ENCODE peak calls at places on chromosomes 3 and 15, in five cellular contexts. Q, X, S, F and W are unnamed samples.

GRCh38 chr3:136819784-136820640 is 1.1 kb downstream of the SLC35G2 start:
- DNase-seq in Q (peak), X (peak), S (no peak), F (peak), W (peak)

GRCh38 chr3:55264933-55265332 is 222.2 kb downstream of the WNT5A start:
- DNase-seq in Q (no peak), X (no peak), S (no peak), F (no peak), W (no peak)

GRCh38 chr15:73374599-73374998 is 5.8 kb upstream of the HCN4 start:
- DNase-seq in Q (no peak), X (no peak), S (no peak), F (no peak), W (no peak)

GRCh38 chr3:160981217-160981938 is 123.8 kb downstream of the B3GALNT1 start:
- DNase-seq in Q (no peak), X (no peak), S (no peak), F (no peak), W (no peak)

GRCh38 chr3:114732353-114732752 is 414.7 kb downstream of the ZBTB20 start:
- DNase-seq in Q (no peak), X (no peak), S (no peak), F (no peak), W (no peak)

GRCh38 chr3:113825090-113825489 is 13.5 kb upstream of the GRAMD1C start:
- DNase-seq in Q (peak), X (no peak), S (no peak), F (no peak), W (no peak)

GRCh38 chr3:32937331-32937730 is 14.1 kb upstream of the CCR4 start:
- DNase-seq in Q (no peak), X (no peak), S (no peak), F (no peak), W (no peak)

GRCh38 chr15:99369250-99369649 is 118.0 kb downstream of the LRRC28 start:
- DNase-seq in Q (no peak), X (no peak), S (no peak), F (no peak), W (no peak)

GRCh38 chr15:99433026-99433756 is 132.6 kb upstream of the MEF2A start:
- DNase-seq in Q (no peak), X (no peak), S (peak), F (peak), W (peak)

GRCh38 chr3:78204977-78205376 is 1165.1 kb downstream of the ROBO2 start:
- DNase-seq in Q (peak), X (no peak), S (no peak), F (no peak), W (no peak)

GRCh38 chr3:88044411-88044810 is 14.4 kb downstream of the CGGBP1 start:
- DNase-seq in Q (no peak), X (no peak), S (no peak), F (no peak), W (no peak)

GRCh38 chr3:61530355-61530754 is 31.0 kb upstream of the PTPRG start:
- DNase-seq in Q (peak), X (no peak), S (no peak), F (no peak), W (no peak)

GRCh38 chr3:41701196-41701698 is 260.7 kb downstream of the ULK4 start:
- DNase-seq in Q (no peak), X (no peak), S (no peak), F (no peak), W (no peak)

GRCh38 chr3:159941043-159941994 is 47.3 kb upstream of the IL12A start:
- DNase-seq in Q (no peak), X (no peak), S (no peak), F (no peak), W (no peak)

GRCh38 chr3:185655426-185656320 is 69.6 kb downstream of the SENP2 start:
- DNase-seq in Q (no peak), X (no peak), S (no peak), F (no peak), W (no peak)

GRCh38 chr3:47429476-47430270 is 46.1 kb downstream of the SCAP start:
- DNase-seq in Q (no peak), X (no peak), S (no peak), F (no peak), W (no peak)

GRCh38 chr3:10561942-10562565 is 56.7 kb upstream of the ATP2B2 start:
- DNase-seq in Q (no peak), X (no peak), S (no peak), F (no peak), W (no peak)

GRCh38 chr15:47820780-47821319 is 103.5 kb downstream of the SEMA6D start:
- DNase-seq in Q (no peak), X (no peak), S (no peak), F (no peak), W (no peak)

GRCh38 chr3:12049675-12050074 is 45.5 kb downstream of the SYN2 start:
- DNase-seq in Q (peak), X (no peak), S (no peak), F (no peak), W (no peak)

GRCh38 chr3:172239218-172239738 is 199.9 kb downstream of the FNDC3B start:
- DNase-seq in Q (no peak), X (no peak), S (no peak), F (no peak), W (no peak)

GRCh38 chr3:55458398-55458797 is 28.7 kb downstream of the WNT5A start:
- DNase-seq in Q (no peak), X (no peak), S (no peak), F (no peak), W (no peak)

GRCh38 chr3:177451940-177452484 is 254.7 kb upstream of the TBL1XR1 start:
- DNase-seq in Q (no peak), X (no peak), S (no peak), F (no peak), W (no peak)

GRCh38 chr3:72553298-72553697 is 294.9 kb downstream of the SHQ1 start:
- DNase-seq in Q (no peak), X (no peak), S (no peak), F (no peak), W (no peak)

GRCh38 chr3:138845771-138846173 is 11.0 kb upstream of the PIK3CB start:
- DNase-seq in Q (peak), X (no peak), S (no peak), F (no peak), W (no peak)

GRCh38 chr3:192835818-192836468 is 81.7 kb downstream of the MB21D2 start:
- DNase-seq in Q (no peak), X (no peak), S (no peak), F (peak), W (no peak)

GRCh38 chr3:46168583-46168982 is 39.5 kb downstream of the CCR1 start:
- DNase-seq in Q (no peak), X (no peak), S (no peak), F (no peak), W (no peak)

GRCh38 chr3:123067689-123068226 is 933 bp downstream of the PDIA5 start:
- DNase-seq in Q (peak), X (no peak), S (no peak), F (no peak), W (no peak)

DNA sequence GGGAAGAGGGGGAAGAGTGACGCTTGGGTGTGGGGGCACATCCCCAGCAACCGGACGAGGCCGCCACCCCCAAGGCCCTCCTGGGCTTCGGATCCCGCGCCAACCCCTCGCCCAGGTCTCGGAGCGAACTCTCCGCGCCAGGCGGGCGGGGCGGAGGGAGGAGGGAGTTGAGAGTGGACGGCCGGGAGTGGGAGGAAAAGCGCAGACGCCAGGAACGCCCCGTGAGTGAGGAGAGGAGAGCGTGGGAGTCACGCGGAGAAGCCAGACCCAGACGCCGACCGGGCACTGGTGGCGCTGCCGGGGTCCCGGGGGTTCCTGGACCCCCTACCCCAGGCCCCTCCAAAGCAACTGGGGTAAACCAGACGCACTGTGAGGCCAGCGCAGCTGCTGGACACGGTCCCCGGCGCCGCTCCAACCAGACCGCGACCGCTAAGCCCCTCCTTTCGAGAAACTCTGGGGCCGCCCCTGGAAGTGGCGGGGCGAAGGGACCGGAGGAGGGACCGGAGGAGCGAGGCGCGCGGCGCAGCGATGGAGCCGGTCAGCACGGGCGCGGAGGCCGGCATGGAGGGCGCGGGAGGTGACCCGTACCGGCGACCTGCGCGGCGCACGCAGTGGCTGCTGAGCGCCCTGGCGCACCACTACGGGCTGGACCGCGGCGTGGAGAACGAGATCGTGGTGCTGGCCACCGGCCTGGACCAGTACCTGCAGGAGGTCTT is at the start of gene EFCC1:
- DNase-seq in Q (peak), X (no peak), S (peak), F (peak), W (no peak)
- TF ChIP-seq POLR2AphosphoS5 in Q (peak), X (no peak), S (no peak), F (no peak), W (peak)

DNA sequence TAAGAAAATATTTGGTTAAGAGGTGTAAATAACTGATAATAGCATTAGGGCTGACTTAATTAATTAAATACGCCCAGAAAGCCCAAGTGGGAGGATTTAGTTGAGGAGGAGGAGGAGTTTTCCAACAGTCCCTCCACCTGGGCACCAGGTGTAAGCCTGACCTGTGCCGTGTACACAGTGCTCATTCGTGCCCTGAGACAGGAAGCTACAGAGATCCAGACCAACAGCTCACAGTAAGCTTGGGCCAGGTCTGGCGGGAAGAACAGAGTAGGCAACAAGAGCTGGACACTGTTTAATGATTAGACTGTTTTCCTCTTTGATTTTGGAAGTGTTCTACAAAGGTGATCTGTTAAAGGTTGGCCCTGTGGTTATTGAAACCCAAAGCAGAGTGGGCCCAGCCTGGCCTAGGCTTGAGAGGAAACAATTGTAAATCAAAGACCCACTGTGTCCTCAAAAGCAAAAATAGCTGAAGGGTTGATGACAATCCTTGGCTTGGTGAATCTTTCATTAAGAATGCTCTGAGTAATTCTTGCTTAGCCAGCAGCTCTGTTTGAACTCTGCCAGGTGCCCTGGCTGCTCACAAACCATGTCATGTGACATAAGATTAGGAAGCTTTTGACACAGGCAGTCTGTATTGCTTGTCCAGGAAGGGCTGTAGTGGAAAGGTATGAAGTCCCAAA is 13.8 kb downstream of the SQOR start:
- DNase-seq in Q (no peak), X (peak), S (no peak), F (no peak), W (no peak)
- H3K4me3 ChIP-seq in Q (no peak), X (no peak), S (no peak), F (no peak), W (no peak)

GRCh38 chr3:129433565-129433964 is 5.1 kb upstream of the EFCAB12 start:
- DNase-seq in Q (no peak), X (no peak), S (no peak), F (no peak), W (no peak)

GRCh38 chr3:129432671-129433070 is 4.2 kb upstream of the EFCAB12 start:
- DNase-seq in Q (no peak), X (no peak), S (no peak), F (no peak), W (no peak)

GRCh38 chr3:129434140-129434539 is 5.6 kb downstream of the MBD4 start:
- DNase-seq in Q (no peak), X (no peak), S (no peak), F (no peak), W (no peak)

GRCh38 chr3:129429597-129429996 is 1.2 kb upstream of the EFCAB12 start:
- DNase-seq in Q (peak), X (no peak), S (no peak), F (no peak), W (peak)

DNA sequence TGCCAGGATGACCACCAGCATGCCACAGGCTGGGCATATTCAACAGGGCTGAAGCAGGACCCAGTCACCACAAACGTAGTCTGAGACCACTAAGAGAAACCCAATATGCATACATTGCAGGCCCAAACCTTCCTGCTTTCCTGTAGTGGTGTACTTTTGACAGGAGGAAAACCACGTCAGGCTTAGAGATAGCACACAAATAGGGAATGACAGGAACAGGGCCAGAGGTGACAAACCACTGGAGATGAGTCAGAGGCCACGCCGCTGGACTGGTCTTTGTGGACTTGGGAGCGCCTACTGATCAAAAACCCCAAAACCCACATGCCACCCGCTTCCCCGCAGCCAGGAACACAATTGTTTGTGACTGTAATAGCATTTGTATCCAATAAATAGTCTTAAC is 3.6 kb upstream of the EFCAB12 start:
- DNase-seq in Q (no peak), X (no peak), S (no peak), F (no peak), W (no peak)
- TF ChIP-seq POLR2AphosphoS5 in Q (no peak), X (no peak), S (no peak), F (no peak), W (no peak)

DNA sequence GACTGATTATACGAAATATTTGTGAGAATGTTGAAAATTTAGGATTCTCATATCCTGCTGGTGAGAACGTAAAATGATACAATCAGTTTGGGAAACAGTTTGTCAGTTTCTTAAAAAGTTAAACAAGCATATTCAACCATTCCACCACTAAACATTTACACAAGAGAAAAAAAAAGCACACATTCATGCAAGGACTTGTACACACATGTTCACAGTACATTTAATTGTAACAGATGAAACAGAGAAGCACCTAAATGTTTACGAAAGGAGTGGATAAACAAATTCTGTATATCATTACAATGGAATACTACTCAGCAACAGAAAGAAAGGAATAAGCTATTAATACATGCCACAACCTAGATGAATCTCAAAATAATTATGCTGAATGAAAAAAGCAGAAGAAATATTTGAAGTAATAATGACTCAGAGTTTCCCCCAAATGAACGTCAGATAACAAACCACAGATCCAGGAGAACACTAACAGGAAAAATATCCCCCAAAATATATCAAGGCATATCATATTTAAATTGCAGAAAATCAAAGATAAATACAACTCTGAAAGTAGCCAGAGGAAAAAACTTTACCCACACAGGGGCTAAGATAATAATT is 14.3 kb downstream of the ANKRD28 start:
- DNase-seq in Q (no peak), X (no peak), S (no peak), F (no peak), W (no peak)
- H3K4me3 ChIP-seq in Q (no peak), X (no peak), S (peak), F (no peak), W (no peak)